ENCODE peak calls at places on chromosomes 2 and 18, in six cellular contexts. One of them, this sample, is unnamed.

GRCh38 chr2:102050854-102051391 is 59.2 kb downstream of the IL1R2 start:
- DNase-seq in IMR-90: peak
- DNase-seq in H9: no peak
- DNase-seq in mesendoderm: no peak
- DNase-seq in H1: no peak
- DNase-seq in mesenchymal stem cell: peak
- DNase-seq in this sample: no peak

GRCh38 chr2:239274391-239275001 is 126.3 kb downstream of the HDAC4 start:
- DNase-seq in IMR-90: peak
- DNase-seq in H9: peak
- DNase-seq in mesendoderm: no peak
- DNase-seq in H1: no peak
- DNase-seq in mesenchymal stem cell: no peak
- DNase-seq in this sample: peak

GRCh38 chr2:2182688-2183087 is 148.4 kb downstream of the MYT1L start:
- DNase-seq in IMR-90: no peak
- DNase-seq in H9: no peak
- DNase-seq in mesendoderm: no peak
- DNase-seq in H1: no peak
- DNase-seq in mesenchymal stem cell: no peak
- DNase-seq in this sample: no peak

GRCh38 chr2:177419274-177419673 is 26.7 kb downstream of the AGPS start:
- DNase-seq in IMR-90: peak
- DNase-seq in H9: no peak
- DNase-seq in mesendoderm: no peak
- DNase-seq in H1: no peak
- DNase-seq in mesenchymal stem cell: no peak
- DNase-seq in this sample: no peak

GRCh38 chr2:25419678-25420242 is 78.0 kb upstream of the DNMT3A start:
- DNase-seq in IMR-90: no peak
- DNase-seq in H9: no peak
- DNase-seq in mesendoderm: no peak
- DNase-seq in H1: no peak
- DNase-seq in mesenchymal stem cell: no peak
- DNase-seq in this sample: no peak

GRCh38 chr2:127576433-127577207 is 41.1 kb downstream of the MYO7B start:
- DNase-seq in IMR-90: peak
- DNase-seq in H9: peak
- DNase-seq in mesendoderm: peak
- DNase-seq in H1: no peak
- DNase-seq in mesenchymal stem cell: peak
- DNase-seq in this sample: no peak

GRCh38 chr18:3873698-3874495 is 423.9 kb downstream of the TGIF1 start:
- DNase-seq in IMR-90: no peak
- DNase-seq in H9: no peak
- DNase-seq in mesendoderm: no peak
- DNase-seq in H1: no peak
- DNase-seq in mesenchymal stem cell: no peak
- DNase-seq in this sample: no peak

GRCh38 chr18:60508108-60508507 is 135.5 kb upstream of the MC4R start:
- DNase-seq in IMR-90: no peak
- DNase-seq in H9: no peak
- DNase-seq in mesendoderm: no peak
- DNase-seq in H1: no peak
- DNase-seq in mesenchymal stem cell: no peak
- DNase-seq in this sample: no peak

GRCh38 chr2:84309281-84309680 is 149.8 kb downstream of the SUCLG1 start:
- DNase-seq in IMR-90: no peak
- DNase-seq in H9: no peak
- DNase-seq in mesendoderm: no peak
- DNase-seq in H1: no peak
- DNase-seq in mesenchymal stem cell: no peak
- DNase-seq in this sample: no peak

GRCh38 chr2:45652090-45653050 is 895 bp downstream of the PRKCE start:
- DNase-seq in IMR-90: peak
- DNase-seq in H9: peak
- DNase-seq in mesendoderm: peak
- DNase-seq in H1: no peak
- DNase-seq in mesenchymal stem cell: peak
- DNase-seq in this sample: no peak

GRCh38 chr2:219706823-219707281 is 79.4 kb downstream of the SLC4A3 start:
- DNase-seq in IMR-90: peak
- DNase-seq in H9: no peak
- DNase-seq in mesendoderm: no peak
- DNase-seq in H1: no peak
- DNase-seq in mesenchymal stem cell: no peak
- DNase-seq in this sample: no peak

GRCh38 chr18:74682998-74683311 is 85.3 kb downstream of the ZNF407 start:
- DNase-seq in IMR-90: peak
- DNase-seq in H9: no peak
- DNase-seq in mesendoderm: no peak
- DNase-seq in H1: no peak
- DNase-seq in mesenchymal stem cell: no peak
- DNase-seq in this sample: no peak

GRCh38 chr18:37252854-37253396 is 312.7 kb downstream of the CELF4 start:
- DNase-seq in IMR-90: no peak
- DNase-seq in H9: no peak
- DNase-seq in mesendoderm: peak
- DNase-seq in H1: no peak
- DNase-seq in mesenchymal stem cell: no peak
- DNase-seq in this sample: no peak

GRCh38 chr2:203567786-203568185 is 32.7 kb upstream of the RAPH1 start:
- DNase-seq in IMR-90: no peak
- DNase-seq in H9: no peak
- DNase-seq in mesendoderm: no peak
- DNase-seq in H1: no peak
- DNase-seq in mesenchymal stem cell: no peak
- DNase-seq in this sample: no peak

GRCh38 chr18:56995579-56996194 is 151.2 kb upstream of the BOD1L2 start:
- DNase-seq in IMR-90: no peak
- DNase-seq in H9: no peak
- DNase-seq in mesendoderm: peak
- DNase-seq in H1: no peak
- DNase-seq in mesenchymal stem cell: no peak
- DNase-seq in this sample: no peak

GRCh38 chr2:165790461-165790860 is 3.6 kb downstream of the GALNT3 start:
- DNase-seq in IMR-90: peak
- DNase-seq in H9: no peak
- DNase-seq in mesendoderm: no peak
- DNase-seq in H1: no peak
- DNase-seq in mesenchymal stem cell: no peak
- DNase-seq in this sample: no peak

GRCh38 chr2:69280017-69280671 is 106.9 kb downstream of the GFPT1 start:
- DNase-seq in IMR-90: no peak
- DNase-seq in H9: no peak
- DNase-seq in mesendoderm: peak
- DNase-seq in H1: no peak
- DNase-seq in mesenchymal stem cell: no peak
- DNase-seq in this sample: no peak

GRCh38 chr18:35949903-35950627 is 22.4 kb upstream of the RMP24 start:
- DNase-seq in IMR-90: peak
- DNase-seq in H9: peak
- DNase-seq in mesendoderm: peak
- DNase-seq in H1: no peak
- DNase-seq in mesenchymal stem cell: peak
- DNase-seq in this sample: peak

GRCh38 chr2:71461304-71461671 is 7.9 kb downstream of the DYSF start:
- DNase-seq in IMR-90: no peak
- DNase-seq in H9: no peak
- DNase-seq in mesendoderm: no peak
- DNase-seq in H1: no peak
- DNase-seq in mesenchymal stem cell: no peak
- DNase-seq in this sample: no peak

GRCh38 chr18:44764863-44765262 is 84.2 kb downstream of the SETBP1 start:
- DNase-seq in IMR-90: no peak
- DNase-seq in H9: no peak
- DNase-seq in mesendoderm: no peak
- DNase-seq in H1: no peak
- DNase-seq in mesenchymal stem cell: no peak
- DNase-seq in this sample: no peak

GRCh38 chr18:44763327-44763726 is 82.6 kb downstream of the SETBP1 start:
- DNase-seq in IMR-90: no peak
- DNase-seq in H9: no peak
- DNase-seq in mesendoderm: no peak
- DNase-seq in H1: no peak
- DNase-seq in mesenchymal stem cell: no peak
- DNase-seq in this sample: no peak

GRCh38 chr18:44759925-44760342 is 79.2 kb downstream of the SETBP1 start:
- DNase-seq in IMR-90: no peak
- DNase-seq in H9: no peak
- DNase-seq in mesendoderm: no peak
- DNase-seq in H1: no peak
- DNase-seq in mesenchymal stem cell: no peak
- DNase-seq in this sample: no peak

GRCh38 chr18:44758821-44759624 is 78.3 kb downstream of the SETBP1 start:
- DNase-seq in IMR-90: no peak
- DNase-seq in H9: no peak
- DNase-seq in mesendoderm: no peak
- DNase-seq in H1: no peak
- DNase-seq in mesenchymal stem cell: no peak
- DNase-seq in this sample: no peak

GRCh38 chr18:44761812-44762211 is 81.1 kb downstream of the SETBP1 start:
- DNase-seq in IMR-90: no peak
- DNase-seq in H9: no peak
- DNase-seq in mesendoderm: no peak
- DNase-seq in H1: no peak
- DNase-seq in mesenchymal stem cell: no peak
- DNase-seq in this sample: no peak
- H2BK15ac ChIP-seq in IMR-90: no peak
- H2BK15ac ChIP-seq in H9: no peak
- H2BK15ac ChIP-seq in mesendoderm: no peak
- H2BK15ac ChIP-seq in H1: no peak
- H2BK15ac ChIP-seq in mesenchymal stem cell: no peak
- H2BK15ac ChIP-seq in this sample: no peak

GRCh38 chr2:206159346-206160123 is at the start of the genes EEF1B2 and NDUFS1:
- DNase-seq in IMR-90: peak
- DNase-seq in H9: peak
- DNase-seq in mesendoderm: peak
- DNase-seq in H1: peak
- DNase-seq in mesenchymal stem cell: peak
- DNase-seq in this sample: peak
- H2AK5ac ChIP-seq in IMR-90: peak
- H2AK5ac ChIP-seq in H9: no peak
- H2AK5ac ChIP-seq in mesendoderm: peak
- H2AK5ac ChIP-seq in H1: peak
- H2AK5ac ChIP-seq in mesenchymal stem cell: peak
- H2AK5ac ChIP-seq in this sample: no peak

DNA sequence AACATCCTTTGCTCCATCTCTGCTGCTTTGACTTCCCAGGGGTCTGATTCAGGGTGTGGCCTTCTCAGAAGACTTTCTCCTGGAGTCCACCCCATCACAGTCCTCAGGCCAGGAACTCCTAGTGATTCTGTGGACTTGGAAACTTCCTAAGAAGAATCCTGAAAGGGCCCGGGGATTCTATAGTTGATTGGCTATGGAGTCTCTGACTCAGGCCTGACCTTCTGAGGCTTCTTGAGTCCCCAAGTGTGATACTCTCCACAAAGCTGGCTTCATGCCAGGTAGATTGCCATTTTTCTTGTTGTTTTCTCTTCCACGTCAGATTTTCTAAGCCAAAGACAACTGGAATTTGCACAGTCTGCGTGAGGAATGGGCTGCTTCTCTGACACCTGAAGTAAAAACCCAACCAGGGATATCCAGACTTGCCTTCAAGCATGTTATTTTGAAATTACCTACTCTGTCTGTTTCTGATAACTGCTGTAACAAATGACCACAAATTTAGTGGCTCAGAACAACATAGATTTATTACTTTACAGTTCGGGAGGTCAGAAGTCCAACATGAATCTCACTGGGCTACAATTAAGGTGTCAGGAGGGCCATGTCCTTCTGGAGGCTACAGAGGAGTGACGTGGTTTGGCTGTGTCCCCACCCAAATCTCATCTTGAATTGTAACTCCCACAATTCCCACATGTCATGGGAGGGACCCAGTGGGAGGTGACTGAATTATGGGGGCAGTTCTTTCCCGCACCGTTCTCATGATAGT is 69.3 kb downstream of the ALPK2 start:
- DNase-seq in IMR-90: peak
- DNase-seq in H9: no peak
- DNase-seq in mesendoderm: no peak
- DNase-seq in H1: no peak
- DNase-seq in mesenchymal stem cell: peak
- DNase-seq in this sample: no peak
- H2BK15ac ChIP-seq in IMR-90: no peak
- H2BK15ac ChIP-seq in H9: no peak
- H2BK15ac ChIP-seq in mesendoderm: no peak
- H2BK15ac ChIP-seq in H1: no peak
- H2BK15ac ChIP-seq in mesenchymal stem cell: no peak
- H2BK15ac ChIP-seq in this sample: no peak

DNA sequence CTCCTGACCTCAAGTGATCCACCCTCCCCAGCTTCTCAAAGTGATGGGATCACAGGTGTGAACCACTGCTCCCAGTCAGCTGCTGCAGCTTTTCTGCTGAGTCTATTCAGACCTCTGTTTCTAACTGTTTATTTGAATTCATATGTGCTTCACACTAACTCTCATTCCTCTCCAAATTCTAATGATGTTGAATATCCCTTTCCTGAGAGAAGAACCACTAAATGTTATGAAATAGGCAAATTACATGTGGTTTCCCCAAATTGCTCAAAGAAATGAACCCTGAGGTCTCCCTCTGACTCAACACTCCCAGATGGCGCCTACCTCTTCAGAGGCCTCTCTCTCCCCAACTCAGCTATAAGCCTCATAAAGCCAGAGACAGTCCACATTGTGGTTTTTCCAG is 98.6 kb downstream of the IRS1 start:
- DNase-seq in IMR-90: peak
- DNase-seq in H9: no peak
- DNase-seq in mesendoderm: no peak
- DNase-seq in H1: no peak
- DNase-seq in mesenchymal stem cell: peak
- DNase-seq in this sample: no peak
- H2AK5ac ChIP-seq in IMR-90: no peak
- H2AK5ac ChIP-seq in H9: no peak
- H2AK5ac ChIP-seq in mesendoderm: no peak
- H2AK5ac ChIP-seq in H1: no peak
- H2AK5ac ChIP-seq in mesenchymal stem cell: no peak
- H2AK5ac ChIP-seq in this sample: no peak

GRCh38 chr18:76388891-76389423 is 106.1 kb downstream of the ZNF516 start:
- DNase-seq in IMR-90: peak
- DNase-seq in H9: no peak
- DNase-seq in mesendoderm: no peak
- DNase-seq in H1: no peak
- DNase-seq in mesenchymal stem cell: no peak
- DNase-seq in this sample: no peak

GRCh38 chr18:76386071-76386470 is 109.0 kb downstream of the ZNF516 start:
- DNase-seq in IMR-90: no peak
- DNase-seq in H9: no peak
- DNase-seq in mesendoderm: no peak
- DNase-seq in H1: no peak
- DNase-seq in mesenchymal stem cell: no peak
- DNase-seq in this sample: no peak

GRCh38 chr18:76386886-76387285 is 108.2 kb downstream of the ZNF516 start:
- DNase-seq in IMR-90: no peak
- DNase-seq in H9: no peak
- DNase-seq in mesendoderm: no peak
- DNase-seq in H1: no peak
- DNase-seq in mesenchymal stem cell: no peak
- DNase-seq in this sample: no peak

GRCh38 chr18:76388261-76388660 is 106.8 kb downstream of the ZNF516 start:
- DNase-seq in IMR-90: no peak
- DNase-seq in H9: no peak
- DNase-seq in mesendoderm: no peak
- DNase-seq in H1: no peak
- DNase-seq in mesenchymal stem cell: no peak
- DNase-seq in this sample: no peak

GRCh38 chr18:76387608-76388007 is 107.4 kb downstream of the ZNF516 start:
- DNase-seq in IMR-90: no peak
- DNase-seq in H9: no peak
- DNase-seq in mesendoderm: no peak
- DNase-seq in H1: no peak
- DNase-seq in mesenchymal stem cell: no peak
- DNase-seq in this sample: no peak
- H2BK15ac ChIP-seq in IMR-90: no peak
- H2BK15ac ChIP-seq in H9: no peak
- H2BK15ac ChIP-seq in mesendoderm: no peak
- H2BK15ac ChIP-seq in H1: no peak
- H2BK15ac ChIP-seq in mesenchymal stem cell: no peak
- H2BK15ac ChIP-seq in this sample: no peak

This sample was measured in neuronal stem cell.